ENCODE peak calls at places on chromosomes 3 and 15, in nine cellular contexts. B is heart left ventricle, F is A549, J is IMR-90, P is stomach, H is Panc1, A is HCT116, T is neuronal stem cell, M is astrocyte. E is an unnamed sample. For H3K4me1, the result is how much of the 10 kb centered on the place peaks cover.

GRCh38 chr3:156483961-156484787 is 70.7 kb downstream of the SSR3 start:
- DNase-seq in B (no peak), F (no peak), J (peak), P (no peak), H (no peak), A (peak), T (no peak), M (peak), E (no peak)

GRCh38 chr3:13556937-13557336 is 8.0 kb downstream of the FBLN2 start:
- DNase-seq in B (no peak), F (no peak), J (no peak), P (no peak), H (no peak), A (no peak), T (no peak), M (no peak), E (no peak)

GRCh38 chr3:71873093-71873611 is 88.2 kb upstream of the PROK2 start:
- DNase-seq in B (no peak), F (no peak), J (no peak), P (no peak), H (no peak), A (no peak), T (no peak), M (no peak), E (no peak)

GRCh38 chr15:28101201-28101600 is 2.1 kb upstream of the OCA2 start:
- DNase-seq in B (no peak), F (no peak), J (no peak), P (no peak), H (no peak), A (no peak), T (no peak), M (no peak), E (no peak)

GRCh38 chr15:39786444-39787056 is 3.9 kb upstream of the FSIP1 start:
- DNase-seq in B (no peak), F (peak), J (peak), P (no peak), H (no peak), A (peak), T (peak), M (peak), E (peak)

GRCh38 chr3:45224824-45225464 is 1.1 kb downstream of the TMEM158 start:
- DNase-seq in B (peak), F (peak), J (peak), P (peak), H (no peak), A (no peak), T (peak), M (peak), E (peak)

GRCh38 chr3:4233488-4233887 is 69.7 kb upstream of the SETMAR start:
- DNase-seq in B (no peak), F (no peak), J (no peak), P (no peak), H (no peak), A (no peak), T (no peak), M (no peak), E (no peak)

GRCh38 chr3:177483182-177483967 is 286.1 kb upstream of the TBL1XR1 start:
- DNase-seq in B (no peak), F (no peak), J (no peak), P (no peak), H (no peak), A (peak), T (no peak), M (no peak), E (peak)

GRCh38 chr3:171809513-171810277 is 588 bp downstream of the PLD1 start:
- DNase-seq in B (peak), F (peak), J (peak), P (peak), H (no peak), A (no peak), T (peak), M (peak), E (peak)

GRCh38 chr3:63937661-63938651 is 25.8 kb upstream of the SCAANT1 start:
- DNase-seq in B (no peak), F (no peak), J (no peak), P (peak), H (no peak), A (no peak), T (no peak), M (no peak), E (peak)

GRCh38 chr3:171162986-171163723 is 136.6 kb upstream of the SLC2A2 start:
- DNase-seq in B (no peak), F (peak), J (no peak), P (no peak), H (no peak), A (no peak), T (no peak), M (no peak), E (no peak)

GRCh38 chr15:47194718-47195117 is 522.6 kb upstream of the SEMA6D start:
- DNase-seq in B (no peak), F (peak), J (peak), P (no peak), H (peak), A (no peak), T (no peak), M (peak), E (peak)

GRCh38 chr3:40690696-40691597 is 166.2 kb downstream of the ZNF621 start:
- DNase-seq in B (peak), F (no peak), J (no peak), P (peak), H (no peak), A (no peak), T (no peak), M (no peak), E (no peak)

GRCh38 chr15:57281357-57281756 is 94.9 kb upstream of the CGNL1 start:
- DNase-seq in B (no peak), F (no peak), J (no peak), P (no peak), H (no peak), A (no peak), T (no peak), M (no peak), E (no peak)

GRCh38 chr3:100425321-100425720 is 24.0 kb downstream of the LNP1 start:
- DNase-seq in B (no peak), F (no peak), J (no peak), P (no peak), H (no peak), A (no peak), T (no peak), M (no peak), E (no peak)

GRCh38 chr3:114973576-114973975 is 173.5 kb downstream of the ZBTB20 start:
- DNase-seq in B (no peak), F (no peak), J (no peak), P (no peak), H (no peak), A (no peak), T (peak), M (no peak), E (no peak)

GRCh38 chr15:29787767-29788166 is 34.5 kb downstream of the TJP1 start:
- DNase-seq in B (no peak), F (no peak), J (no peak), P (no peak), H (no peak), A (no peak), T (no peak), M (no peak), E (no peak)

GRCh38 chr15:29790607-29791006 is 31.7 kb downstream of the TJP1 start:
- DNase-seq in B (no peak), F (no peak), J (no peak), P (no peak), H (no peak), A (no peak), T (no peak), M (no peak), E (no peak)

GRCh38 chr15:29789871-29790270 is 32.4 kb downstream of the TJP1 start:
- DNase-seq in B (no peak), F (no peak), J (no peak), P (no peak), H (no peak), A (no peak), T (no peak), M (no peak), E (no peak)

GRCh38 chr15:29785068-29785467 is 37.2 kb downstream of the TJP1 start:
- DNase-seq in B (no peak), F (no peak), J (no peak), P (no peak), H (no peak), A (no peak), T (no peak), M (no peak), E (no peak)

DNA sequence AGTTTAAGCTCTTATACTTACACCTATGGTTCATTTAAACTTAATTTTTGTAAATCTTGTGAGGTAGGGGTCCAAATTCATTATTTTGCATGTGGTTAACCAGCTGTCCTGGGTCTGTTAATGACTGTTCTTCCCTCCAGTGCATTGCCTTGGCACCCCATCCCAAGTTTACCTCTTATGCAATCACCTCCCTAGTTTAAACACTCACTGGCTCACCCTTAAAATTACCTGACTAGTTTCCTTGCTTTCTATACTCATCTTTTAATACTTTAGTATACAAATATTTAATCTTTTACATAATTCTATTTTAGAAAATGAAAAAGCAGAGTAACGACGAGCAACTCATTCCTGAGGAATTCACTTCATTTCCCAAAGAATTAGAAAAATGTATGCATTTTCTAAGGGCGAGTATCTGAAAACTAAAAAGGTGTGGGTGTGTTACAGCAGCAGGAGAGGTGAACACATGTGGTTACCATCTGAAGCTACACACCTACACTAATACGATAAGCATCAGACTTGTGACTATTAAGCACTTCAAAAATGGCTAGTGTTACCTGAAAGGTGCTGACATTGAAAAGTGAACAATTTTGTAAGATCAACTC is 33.7 kb downstream of the TJP1 start:
- DNase-seq in B (no peak), F (no peak), J (no peak), P (no peak), H (no peak), A (no peak), T (no peak), M (no peak), E (no peak)
- H3K4me1 ChIP-seq in B (under half), F (under half), J (under half), P (under half), H (under half), A (under half), T (under half), M (under half), E (under half)

GRCh38 chr3:132038198-132038825 is 3.5 kb upstream of the CPNE4 start:
- DNase-seq in B (no peak), F (peak), J (peak), P (no peak), H (peak), A (no peak), T (no peak), M (no peak), E (no peak)

GRCh38 chr3:132032959-132033358 is 1.9 kb downstream of the CPNE4 start:
- DNase-seq in B (no peak), F (no peak), J (no peak), P (no peak), H (no peak), A (no peak), T (no peak), M (no peak), E (no peak)

GRCh38 chr3:132034097-132034485 is 723 bp downstream of the CPNE4 start:
- DNase-seq in B (no peak), F (no peak), J (no peak), P (no peak), H (no peak), A (no peak), T (no peak), M (no peak), E (no peak)

GRCh38 chr3:132033471-132033870 is 1.3 kb downstream of the CPNE4 start:
- DNase-seq in B (no peak), F (no peak), J (no peak), P (no peak), H (no peak), A (no peak), T (no peak), M (no peak), E (no peak)

GRCh38 chr3:132034486-132035464 is at the start of gene CPNE4:
- DNase-seq in B (peak), F (peak), J (peak), P (peak), H (peak), A (peak), T (peak), M (peak), E (peak)
- H3K4me3 ChIP-seq in B (peak), F (peak), J (no peak), P (no peak), H (peak), A (no peak), T (peak), M (peak), E (peak)

GRCh38 chr3:152292367-152292766 is 23.6 kb downstream of the MBNL1 start:
- DNase-seq in B (no peak), F (no peak), J (no peak), P (no peak), H (no peak), A (no peak), T (no peak), M (no peak), E (no peak)

GRCh38 chr3:152291649-152292066 is 22.9 kb downstream of the MBNL1 start:
- DNase-seq in B (no peak), F (no peak), J (peak), P (no peak), H (no peak), A (no peak), T (no peak), M (peak), E (no peak)

GRCh38 chr3:152290374-152290773 is 21.6 kb downstream of the MBNL1 start:
- DNase-seq in B (no peak), F (no peak), J (no peak), P (no peak), H (no peak), A (no peak), T (no peak), M (no peak), E (no peak)

GRCh38 chr3:152289708-152290107 is 21.0 kb downstream of the MBNL1 start:
- DNase-seq in B (no peak), F (no peak), J (no peak), P (no peak), H (no peak), A (no peak), T (no peak), M (no peak), E (no peak)

DNA sequence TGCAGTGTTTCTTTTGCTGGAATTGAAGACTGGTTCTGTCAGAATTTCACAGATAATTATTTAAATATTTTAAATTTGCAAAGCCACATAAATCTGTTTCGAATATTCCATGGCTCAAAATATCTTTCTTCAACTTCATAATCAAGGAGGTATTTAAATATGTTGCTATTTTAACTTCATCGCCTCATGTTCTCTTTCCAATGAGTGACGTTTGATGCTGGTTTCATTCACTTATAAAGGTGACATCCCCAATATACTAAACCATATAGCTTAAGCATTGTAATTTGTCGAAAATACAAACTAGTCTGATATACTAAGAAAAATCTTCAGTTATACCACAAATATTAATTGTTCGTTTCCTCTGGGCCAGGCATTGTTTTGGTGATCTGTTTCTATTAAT is 22.5 kb downstream of the MBNL1 start:
- DNase-seq in B (no peak), F (no peak), J (no peak), P (no peak), H (no peak), A (no peak), T (no peak), M (no peak), E (no peak)
- H3K4me1 ChIP-seq in B (half or more), F (half or more), J (under half), P (under half), H (under half), A (under half), T (under half), M (under half), E (under half)

DNA sequence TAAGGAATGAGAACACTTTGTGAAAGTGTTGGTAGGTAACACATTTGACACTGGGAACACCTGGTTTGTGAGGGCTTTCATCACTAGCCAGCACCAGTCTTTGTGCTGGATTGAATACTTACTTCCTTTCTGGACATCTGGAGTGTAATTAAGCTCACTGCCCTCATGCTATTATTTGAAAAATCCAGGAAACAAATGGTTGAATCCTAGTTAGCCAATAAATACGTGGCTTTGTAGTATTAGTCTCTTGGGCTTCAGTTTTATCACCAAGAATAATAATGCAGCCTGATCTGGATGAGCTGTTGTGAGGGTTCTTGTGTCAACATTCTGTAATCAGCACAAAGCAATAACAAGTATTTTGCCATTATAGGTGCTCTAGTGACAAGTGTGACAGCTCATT is 12.9 kb downstream of the CCDC80 start:
- DNase-seq in B (no peak), F (no peak), J (no peak), P (no peak), H (no peak), A (no peak), T (no peak), M (no peak), E (no peak)
- H3K4me3 ChIP-seq in B (no peak), F (no peak), J (no peak), P (no peak), H (no peak), A (no peak), T (no peak), M (no peak), E (no peak)

GRCh38 chr15:67781907-67782559 is 43.3 kb upstream of the SKOR1 start:
- DNase-seq in B (no peak), F (no peak), J (no peak), P (no peak), H (no peak), A (no peak), T (peak), M (no peak), E (peak)
- H3K4me1 ChIP-seq in B (under half), F (under half), J (under half), P (under half), H (under half), A (under half), T (under half), M (under half), E (under half)